ENCODE peak calls at places on chromosomes 1 and 21, in seven cellular contexts. Z is GM12891, P is prostate gland, J is HCT116, M is stomach, K is K562, F is sigmoid colon. L is an unnamed sample.

GRCh38 chr1:101060992-101061391 is 35.4 kb upstream of the DPH5 start:
- DNase-seq in Z (no peak), P (no peak), J (no peak), M (no peak), K (no peak), F (no peak), L (no peak)

GRCh38 chr1:50667710-50668356 is 244.6 kb upstream of the DMRTA2 start:
- DNase-seq in Z (no peak), P (no peak), J (no peak), M (no peak), K (no peak), F (no peak), L (no peak)

GRCh38 chr1:79271759-79272158 is 265.2 kb upstream of the ADGRL4 start:
- DNase-seq in Z (no peak), P (no peak), J (no peak), M (no peak), K (no peak), F (no peak), L (no peak)

GRCh38 chr1:7454895-7455784 is 316.0 kb upstream of the VAMP3 start:
- DNase-seq in Z (no peak), P (peak; percentile 7), J (no peak), M (no peak), K (no peak), F (no peak), L (no peak)

GRCh38 chr1:93442276-93442675 is 5.6 kb upstream of the FNBP1L start:
- DNase-seq in Z (no peak), P (no peak), J (no peak), M (peak; percentile 84), K (peak; percentile 13), F (no peak), L (no peak)

GRCh38 chr1:3623441-3624150 is 1.2 kb upstream of the TPRG1L start:
- DNase-seq in Z (no peak), P (no peak), J (no peak), M (no peak), K (no peak), F (no peak), L (no peak)

GRCh38 chr1:247923941-247924340 is 748 bp upstream of the OR2AJ1 start:
- DNase-seq in Z (no peak), P (no peak), J (no peak), M (no peak), K (no peak), F (no peak), L (no peak)

GRCh38 chr1:21750841-21751240 is 32.1 kb downstream of the USP48 start:
- DNase-seq in Z (no peak), P (no peak), J (no peak), M (no peak), K (no peak), F (no peak), L (no peak)

GRCh38 chr1:201563406-201563780 is 24.5 kb downstream of the NAV1 start:
- DNase-seq in Z (no peak), P (no peak), J (no peak), M (no peak), K (no peak), F (peak; percentile 41), L (peak; percentile 24)

GRCh38 chr21:15617968-15618367 is 111.8 kb upstream of the USP25 start:
- DNase-seq in Z (no peak), P (no peak), J (no peak), M (no peak), K (no peak), F (no peak), L (no peak)

GRCh38 chr21:27532081-27532480 is 565.2 kb upstream of the ADAMTS5 start:
- DNase-seq in Z (no peak), P (no peak), J (no peak), M (no peak), K (no peak), F (no peak), L (no peak)

GRCh38 chr21:41142051-41142795 is 25.7 kb upstream of the BACE2 start:
- DNase-seq in Z (no peak), P (peak; percentile 65), J (no peak), M (no peak), K (no peak), F (no peak), L (no peak)

GRCh38 chr1:94105501-94105952 is 15.4 kb downstream of the ABCA4 start:
- DNase-seq in Z (no peak), P (no peak), J (no peak), M (peak; percentile 23), K (no peak), F (no peak), L (no peak)

GRCh38 chr1:237677979-237678378 is 212.7 kb downstream of the ZP4 start:
- DNase-seq in Z (no peak), P (no peak), J (no peak), M (no peak), K (no peak), F (no peak), L (no peak)

GRCh38 chr1:48561444-48561843 is 89.4 kb upstream of the SPATA6 start:
- DNase-seq in Z (no peak), P (no peak), J (no peak), M (no peak), K (no peak), F (no peak), L (no peak)

GRCh38 chr1:38207275-38207674 is 160.7 kb upstream of the POU3F1 start:
- DNase-seq in Z (no peak), P (no peak), J (no peak), M (no peak), K (no peak), F (no peak), L (no peak)

GRCh38 chr1:236917448-236917847 is 86.8 kb downstream of the MT1HL1 start:
- DNase-seq in Z (no peak), P (no peak), J (no peak), M (no peak), K (no peak), F (no peak), L (no peak)

GRCh38 chr1:41861509-41862410 is 57.0 kb downstream of the HIVEP3 start:
- DNase-seq in Z (no peak), P (no peak), J (no peak), M (no peak), K (no peak), F (no peak), L (no peak)

GRCh38 chr1:222073307-222073995 is 331.6 kb upstream of the DUSP10 start:
- DNase-seq in Z (no peak), P (no peak), J (no peak), M (no peak), K (no peak), F (no peak), L (no peak)

DNA sequence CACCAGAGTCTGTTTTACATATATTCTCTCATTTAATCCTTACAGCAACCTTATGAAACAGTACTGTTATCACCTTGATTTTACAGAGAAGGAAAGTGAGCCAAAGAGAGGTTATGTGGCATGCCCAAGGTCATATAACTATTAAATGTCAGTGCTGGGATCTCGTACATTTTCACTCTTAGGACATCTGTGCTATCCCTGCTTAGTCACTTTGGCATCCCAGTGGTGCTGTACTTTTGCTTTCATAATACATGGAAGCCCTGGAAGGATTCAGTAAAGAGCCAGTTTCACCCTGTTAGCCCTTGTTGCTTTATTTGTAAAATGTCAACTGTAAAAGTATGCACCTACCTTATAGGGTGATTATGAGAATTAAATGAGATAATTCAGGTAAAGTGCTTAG is 104.4 kb downstream of the NFIA start:
- DNase-seq in Z (no peak), P (no peak), J (no peak), M (no peak), K (no peak), F (no peak), L (no peak)
- TF ChIP-seq POLR2AphosphoS5 in Z (no peak), P (no peak), J (no peak), M (no peak), K (no peak), F (peak; percentile 19), L (no peak)

GRCh38 chr1:192575499-192576189 is at the start of gene RGS1:
- DNase-seq in Z (no peak), P (no peak), J (no peak), M (peak; percentile 56), K (no peak), F (peak; percentile 68), L (no peak)
- TF ChIP-seq POLR2A in Z (peak; percentile 100), P (no peak), J (no peak), M (peak; percentile 84), K (no peak), F (peak; percentile 85), L (no peak)

DNA sequence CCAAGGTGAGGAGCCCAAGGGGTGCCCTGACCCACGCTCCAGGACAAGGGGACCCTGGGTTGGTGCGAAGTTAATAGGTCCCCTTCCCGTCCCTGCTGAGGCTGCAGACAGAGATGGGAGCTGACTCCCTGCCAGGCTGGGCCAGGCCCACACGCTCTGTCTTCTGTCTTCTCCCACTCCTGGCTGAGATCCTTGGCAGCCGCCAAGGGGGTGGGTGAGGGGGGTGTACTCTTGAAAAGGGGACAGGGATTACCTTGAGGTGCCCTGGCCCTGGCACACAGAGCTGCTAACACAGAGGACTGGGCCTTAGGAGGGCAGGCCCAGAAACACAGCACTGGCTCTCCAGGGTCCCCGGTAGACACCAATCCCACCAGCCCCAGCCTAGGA is 11.0 kb upstream of the CTRC start:
- DNase-seq in Z (no peak), P (no peak), J (no peak), M (no peak), K (no peak), F (peak; percentile 85), L (no peak)
- TF ChIP-seq POLR2AphosphoS5 in Z (no peak), P (no peak), J (no peak), M (no peak), K (no peak), F (peak; percentile 86), L (no peak)

DNA sequence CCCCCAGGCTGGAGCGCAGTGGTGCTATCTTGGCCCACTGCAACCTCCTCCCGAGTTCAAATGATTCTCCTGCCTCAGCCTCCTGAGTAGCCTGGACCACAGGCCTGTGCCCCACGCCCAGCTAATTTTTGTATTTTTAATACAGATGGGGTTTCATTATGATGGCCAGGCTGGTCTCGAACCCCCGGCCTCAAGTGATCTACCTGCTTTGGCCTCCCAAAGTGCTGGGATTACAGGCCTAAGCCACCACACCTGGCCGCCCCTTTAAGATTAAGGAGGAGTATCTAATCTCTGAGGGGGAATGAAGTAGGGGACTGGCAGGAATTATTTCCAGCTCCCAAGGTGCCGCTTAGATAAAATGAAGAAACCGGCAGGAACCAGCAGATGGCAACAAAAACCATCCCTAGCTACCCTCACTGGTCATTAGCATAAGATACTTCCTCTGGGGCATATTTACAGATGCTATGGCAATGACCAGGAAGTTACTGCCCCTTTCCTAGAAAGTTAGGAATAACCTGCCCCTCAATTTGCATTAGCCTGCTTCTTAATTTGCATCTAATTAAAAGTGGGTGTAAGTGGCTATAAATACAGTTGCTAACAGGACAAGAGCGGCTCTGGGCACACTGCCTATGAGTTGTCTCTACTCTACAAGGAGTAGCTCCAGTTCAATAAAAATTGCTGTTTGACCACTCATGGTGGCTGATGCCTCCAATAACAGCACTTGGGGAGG is 7.1 kb upstream of the NSUN4 start:
- DNase-seq in Z (no peak), P (no peak), J (peak; percentile 65), M (no peak), K (no peak), F (no peak), L (no peak)
- TF ChIP-seq POLR2A in Z (peak; percentile 66), P (no peak), J (no peak), M (no peak), K (no peak), F (no peak), L (no peak)

GRCh38 chr1:107965112-107965991 is at the start of gene VAV3:
- DNase-seq in Z (peak; percentile 25), P (peak; percentile 22), J (no peak), M (peak; percentile 70), K (no peak), F (peak; percentile 84), L (peak; percentile 85)
- TF ChIP-seq POLR2AphosphoS5 in Z (no peak), P (no peak), J (no peak), M (peak; percentile 37), K (no peak), F (peak; percentile 40), L (no peak)